ENCODE peak calls at places on chromosomes 13 and 19, in six cellular contexts. One of them, this sample, is unnamed.

GRCh38 chr13:19586904-19587634 is 25.7 kb upstream of the TPTE2 start:
- DNase-seq in naive B cell: peak; percentile 44
- DNase-seq in choroid plexus epithelial cell: peak; percentile 52
- DNase-seq in body of pancreas: peak; percentile 12
- DNase-seq in endodermal cell: no peak
- DNase-seq in cerebellum: no peak
- DNase-seq in this sample: no peak

GRCh38 chr13:104389722-104390121 is 1323.5 kb upstream of the SLC10A2 start:
- DNase-seq in body of pancreas: no peak
- DNase-seq in cerebellum: no peak
- DNase-seq in endodermal cell: no peak
- DNase-seq in naive B cell: no peak
- DNase-seq in choroid plexus epithelial cell: peak; percentile 83
- DNase-seq in this sample: no peak

GRCh38 chr13:38386421-38386820 is 36.8 kb downstream of the UFM1 start:
- DNase-seq in choroid plexus epithelial cell: peak; percentile 60
- DNase-seq in naive B cell: no peak
- DNase-seq in endodermal cell: no peak
- DNase-seq in cerebellum: no peak
- DNase-seq in body of pancreas: no peak
- DNase-seq in this sample: no peak

GRCh38 chr13:22110368-22110767 is 439.5 kb downstream of the FGF9 start:
- DNase-seq in choroid plexus epithelial cell: no peak
- DNase-seq in naive B cell: no peak
- DNase-seq in body of pancreas: peak; percentile 82
- DNase-seq in endodermal cell: no peak
- DNase-seq in cerebellum: no peak
- DNase-seq in this sample: no peak

GRCh38 chr19:33553530-33554310 is 32.1 kb upstream of the PEPD start:
- DNase-seq in endodermal cell: no peak
- DNase-seq in choroid plexus epithelial cell: no peak
- DNase-seq in naive B cell: no peak
- DNase-seq in body of pancreas: no peak
- DNase-seq in cerebellum: no peak
- DNase-seq in this sample: no peak

GRCh38 chr19:43351998-43352746 is 1.3 kb upstream of the CD177 start:
- DNase-seq in choroid plexus epithelial cell: no peak
- DNase-seq in cerebellum: no peak
- DNase-seq in body of pancreas: no peak
- DNase-seq in naive B cell: no peak
- DNase-seq in endodermal cell: no peak
- DNase-seq in this sample: no peak

GRCh38 chr13:19759669-19760068 is 23.1 kb downstream of the PSPC1 start:
- DNase-seq in naive B cell: no peak
- DNase-seq in endodermal cell: no peak
- DNase-seq in body of pancreas: no peak
- DNase-seq in cerebellum: no peak
- DNase-seq in choroid plexus epithelial cell: peak; percentile 22
- DNase-seq in this sample: no peak

GRCh38 chr13:33186851-33187250 is 98.7 kb downstream of the STARD13 start:
- DNase-seq in body of pancreas: no peak
- DNase-seq in cerebellum: no peak
- DNase-seq in naive B cell: no peak
- DNase-seq in endodermal cell: peak; percentile 47
- DNase-seq in choroid plexus epithelial cell: peak; percentile 90
- DNase-seq in this sample: no peak

GRCh38 chr13:113836917-113837553 is 26.8 kb downstream of the GAS6 start:
- DNase-seq in endodermal cell: no peak
- DNase-seq in naive B cell: no peak
- DNase-seq in choroid plexus epithelial cell: peak; percentile 93
- DNase-seq in body of pancreas: peak; percentile 43
- DNase-seq in cerebellum: no peak
- DNase-seq in this sample: no peak

GRCh38 chr19:6947745-6948144 is 60.4 kb downstream of the ADGRE1 start:
- DNase-seq in choroid plexus epithelial cell: peak; percentile 2
- DNase-seq in cerebellum: no peak
- DNase-seq in naive B cell: no peak
- DNase-seq in endodermal cell: no peak
- DNase-seq in body of pancreas: no peak
- DNase-seq in this sample: no peak

GRCh38 chr19:44776402-44777096 is 1.1 kb upstream of the CBLC start:
- DNase-seq in body of pancreas: no peak
- DNase-seq in naive B cell: no peak
- DNase-seq in endodermal cell: no peak
- DNase-seq in choroid plexus epithelial cell: no peak
- DNase-seq in cerebellum: no peak
- DNase-seq in this sample: no peak

GRCh38 chr13:37075164-37075563 is 15.7 kb upstream of the SUPT20H start:
- DNase-seq in cerebellum: no peak
- DNase-seq in body of pancreas: no peak
- DNase-seq in endodermal cell: no peak
- DNase-seq in naive B cell: no peak
- DNase-seq in choroid plexus epithelial cell: no peak
- DNase-seq in this sample: no peak